ENCODE peak calls at places on chromosome 13, in eight cellular contexts. One of them, this sample, is unnamed.

GRCh38 chr13:47420012-47420411 is 523.2 kb upstream of the HTR2A start:
- DNase-seq in body of pancreas: no peak
- DNase-seq in mesothelial cell of epicardium: no peak
- DNase-seq in heart right ventricle: no peak
- DNase-seq in transverse colon: no peak
- DNase-seq in CD4-positive, alpha-beta T cell: no peak
- DNase-seq in astrocyte of the spinal cord: no peak
- DNase-seq in suprapubic skin: no peak
- DNase-seq in this sample: no peak

GRCh38 chr13:41970918-41971317 is 10.0 kb upstream of the VWA8 start:
- DNase-seq in body of pancreas: no peak
- DNase-seq in mesothelial cell of epicardium: no peak
- DNase-seq in heart right ventricle: no peak
- DNase-seq in transverse colon: no peak
- DNase-seq in CD4-positive, alpha-beta T cell: no peak
- DNase-seq in astrocyte of the spinal cord: no peak
- DNase-seq in suprapubic skin: no peak
- DNase-seq in this sample: no peak

GRCh38 chr13:75418997-75419396 is 63.0 kb downstream of the TBC1D4 start:
- DNase-seq in body of pancreas: no peak
- DNase-seq in mesothelial cell of epicardium: no peak
- DNase-seq in heart right ventricle: no peak
- DNase-seq in transverse colon: no peak
- DNase-seq in CD4-positive, alpha-beta T cell: no peak
- DNase-seq in astrocyte of the spinal cord: no peak
- DNase-seq in suprapubic skin: no peak
- DNase-seq in this sample: no peak

GRCh38 chr13:33931397-33931987 is 113.5 kb downstream of the RFC3 start:
- DNase-seq in body of pancreas: no peak
- DNase-seq in mesothelial cell of epicardium: no peak
- DNase-seq in heart right ventricle: peak
- DNase-seq in transverse colon: no peak
- DNase-seq in CD4-positive, alpha-beta T cell: no peak
- DNase-seq in astrocyte of the spinal cord: peak
- DNase-seq in suprapubic skin: no peak
- DNase-seq in this sample: no peak

GRCh38 chr13:45369116-45369515 is 28.1 kb upstream of the TPT1 start:
- DNase-seq in body of pancreas: no peak
- DNase-seq in mesothelial cell of epicardium: no peak
- DNase-seq in heart right ventricle: no peak
- DNase-seq in transverse colon: no peak
- DNase-seq in CD4-positive, alpha-beta T cell: no peak
- DNase-seq in astrocyte of the spinal cord: no peak
- DNase-seq in suprapubic skin: no peak
- DNase-seq in this sample: no peak

GRCh38 chr13:45626731-45627374 is 11.3 kb upstream of the ERICH6B start:
- DNase-seq in body of pancreas: no peak
- DNase-seq in mesothelial cell of epicardium: no peak
- DNase-seq in heart right ventricle: no peak
- DNase-seq in transverse colon: no peak
- DNase-seq in CD4-positive, alpha-beta T cell: no peak
- DNase-seq in astrocyte of the spinal cord: peak
- DNase-seq in suprapubic skin: no peak
- DNase-seq in this sample: no peak

GRCh38 chr13:40342461-40342860 is 324.0 kb downstream of the FOXO1 start:
- DNase-seq in body of pancreas: no peak
- DNase-seq in mesothelial cell of epicardium: no peak
- DNase-seq in heart right ventricle: no peak
- DNase-seq in transverse colon: no peak
- DNase-seq in CD4-positive, alpha-beta T cell: no peak
- DNase-seq in astrocyte of the spinal cord: no peak
- DNase-seq in suprapubic skin: no peak
- DNase-seq in this sample: no peak

GRCh38 chr13:89363144-89363543 is 1692.0 kb downstream of the SLITRK5 start:
- DNase-seq in body of pancreas: no peak
- DNase-seq in mesothelial cell of epicardium: no peak
- DNase-seq in heart right ventricle: no peak
- DNase-seq in transverse colon: no peak
- DNase-seq in CD4-positive, alpha-beta T cell: no peak
- DNase-seq in astrocyte of the spinal cord: no peak
- DNase-seq in suprapubic skin: no peak
- DNase-seq in this sample: no peak

GRCh38 chr13:98270819-98271218 is 93.8 kb upstream of the RNF113B start:
- DNase-seq in body of pancreas: no peak
- DNase-seq in mesothelial cell of epicardium: no peak
- DNase-seq in heart right ventricle: no peak
- DNase-seq in transverse colon: no peak
- DNase-seq in CD4-positive, alpha-beta T cell: no peak
- DNase-seq in astrocyte of the spinal cord: no peak
- DNase-seq in suprapubic skin: no peak
- DNase-seq in this sample: no peak

GRCh38 chr13:21967871-21968270 is 297.0 kb downstream of the FGF9 start:
- DNase-seq in body of pancreas: no peak
- DNase-seq in mesothelial cell of epicardium: no peak
- DNase-seq in heart right ventricle: no peak
- DNase-seq in transverse colon: no peak
- DNase-seq in CD4-positive, alpha-beta T cell: no peak
- DNase-seq in astrocyte of the spinal cord: no peak
- DNase-seq in suprapubic skin: no peak
- DNase-seq in this sample: no peak

GRCh38 chr13:59823495-59823894 is 340.2 kb downstream of the DIAPH3 start:
- DNase-seq in body of pancreas: no peak
- DNase-seq in mesothelial cell of epicardium: no peak
- DNase-seq in heart right ventricle: no peak
- DNase-seq in transverse colon: no peak
- DNase-seq in CD4-positive, alpha-beta T cell: no peak
- DNase-seq in astrocyte of the spinal cord: peak
- DNase-seq in suprapubic skin: no peak
- DNase-seq in this sample: no peak

GRCh38 chr13:99935772-99936171 is 35.8 kb downstream of the ZIC5 start:
- DNase-seq in body of pancreas: no peak
- DNase-seq in mesothelial cell of epicardium: no peak
- DNase-seq in heart right ventricle: no peak
- DNase-seq in transverse colon: no peak
- DNase-seq in CD4-positive, alpha-beta T cell: no peak
- DNase-seq in astrocyte of the spinal cord: no peak
- DNase-seq in suprapubic skin: no peak
- DNase-seq in this sample: no peak

GRCh38 chr13:21556051-21556450 is 47.9 kb downstream of the MICU2 start:
- DNase-seq in body of pancreas: no peak
- DNase-seq in mesothelial cell of epicardium: no peak
- DNase-seq in heart right ventricle: no peak
- DNase-seq in transverse colon: no peak
- DNase-seq in CD4-positive, alpha-beta T cell: no peak
- DNase-seq in astrocyte of the spinal cord: no peak
- DNase-seq in suprapubic skin: no peak
- DNase-seq in this sample: no peak

GRCh38 chr13:23160241-23161175 is 20.3 kb upstream of the SGCG start:
- DNase-seq in body of pancreas: no peak
- DNase-seq in mesothelial cell of epicardium: peak
- DNase-seq in heart right ventricle: no peak
- DNase-seq in transverse colon: no peak
- DNase-seq in CD4-positive, alpha-beta T cell: no peak
- DNase-seq in astrocyte of the spinal cord: no peak
- DNase-seq in suprapubic skin: no peak
- DNase-seq in this sample: no peak

GRCh38 chr13:90105276-90105675 is 1242.2 kb upstream of the MIR17HG start:
- DNase-seq in body of pancreas: no peak
- DNase-seq in mesothelial cell of epicardium: no peak
- DNase-seq in heart right ventricle: no peak
- DNase-seq in transverse colon: no peak
- DNase-seq in CD4-positive, alpha-beta T cell: no peak
- DNase-seq in astrocyte of the spinal cord: peak
- DNase-seq in suprapubic skin: no peak
- DNase-seq in this sample: no peak

GRCh38 chr13:105929486-105929885 is 606.0 kb downstream of the EFNB2 start:
- DNase-seq in body of pancreas: no peak
- DNase-seq in mesothelial cell of epicardium: no peak
- DNase-seq in heart right ventricle: no peak
- DNase-seq in transverse colon: no peak
- DNase-seq in CD4-positive, alpha-beta T cell: no peak
- DNase-seq in astrocyte of the spinal cord: no peak
- DNase-seq in suprapubic skin: no peak
- DNase-seq in this sample: no peak

GRCh38 chr13:40060318-40061007 is 405.0 kb downstream of the COG6 start:
- DNase-seq in body of pancreas: peak
- DNase-seq in mesothelial cell of epicardium: no peak
- DNase-seq in heart right ventricle: no peak
- DNase-seq in transverse colon: no peak
- DNase-seq in CD4-positive, alpha-beta T cell: no peak
- DNase-seq in astrocyte of the spinal cord: peak
- DNase-seq in suprapubic skin: peak
- DNase-seq in this sample: no peak

GRCh38 chr13:25973576-25973975 is 78.2 kb downstream of the SHISA2 start:
- DNase-seq in body of pancreas: no peak
- DNase-seq in mesothelial cell of epicardium: no peak
- DNase-seq in heart right ventricle: no peak
- DNase-seq in transverse colon: no peak
- DNase-seq in CD4-positive, alpha-beta T cell: peak
- DNase-seq in astrocyte of the spinal cord: no peak
- DNase-seq in suprapubic skin: no peak
- DNase-seq in this sample: no peak

GRCh38 chr13:102235689-102236088 is 166.2 kb downstream of the FGF14 start:
- DNase-seq in body of pancreas: no peak
- DNase-seq in mesothelial cell of epicardium: no peak
- DNase-seq in heart right ventricle: no peak
- DNase-seq in transverse colon: no peak
- DNase-seq in CD4-positive, alpha-beta T cell: no peak
- DNase-seq in astrocyte of the spinal cord: no peak
- DNase-seq in suprapubic skin: no peak
- DNase-seq in this sample: no peak
- TF ChIP-seq CTCF in body of pancreas: no peak
- TF ChIP-seq CTCF in mesothelial cell of epicardium: no peak
- TF ChIP-seq CTCF in heart right ventricle: no peak
- TF ChIP-seq CTCF in transverse colon: no peak
- TF ChIP-seq CTCF in CD4-positive, alpha-beta T cell: no peak
- TF ChIP-seq CTCF in astrocyte of the spinal cord: no peak
- TF ChIP-seq CTCF in suprapubic skin: no peak
- TF ChIP-seq CTCF in this sample: no peak

GRCh38 chr13:67223024-67223423 is 7.1 kb downstream of the PCDH9 start:
- DNase-seq in body of pancreas: no peak
- DNase-seq in mesothelial cell of epicardium: no peak
- DNase-seq in heart right ventricle: no peak
- DNase-seq in transverse colon: no peak
- DNase-seq in CD4-positive, alpha-beta T cell: no peak
- DNase-seq in astrocyte of the spinal cord: peak
- DNase-seq in suprapubic skin: no peak
- DNase-seq in this sample: no peak

GRCh38 chr13:67225252-67226159 is 4.6 kb downstream of the PCDH9 start:
- DNase-seq in body of pancreas: no peak
- DNase-seq in mesothelial cell of epicardium: no peak
- DNase-seq in heart right ventricle: no peak
- DNase-seq in transverse colon: no peak
- DNase-seq in CD4-positive, alpha-beta T cell: no peak
- DNase-seq in astrocyte of the spinal cord: no peak
- DNase-seq in suprapubic skin: no peak
- DNase-seq in this sample: no peak

GRCh38 chr13:67223742-67224141 is 6.4 kb downstream of the PCDH9 start:
- DNase-seq in body of pancreas: no peak
- DNase-seq in mesothelial cell of epicardium: no peak
- DNase-seq in heart right ventricle: no peak
- DNase-seq in transverse colon: no peak
- DNase-seq in CD4-positive, alpha-beta T cell: no peak
- DNase-seq in astrocyte of the spinal cord: no peak
- DNase-seq in suprapubic skin: no peak
- DNase-seq in this sample: no peak

GRCh38 chr13:67226686-67227085 is 3.5 kb downstream of the PCDH9 start:
- DNase-seq in body of pancreas: no peak
- DNase-seq in mesothelial cell of epicardium: no peak
- DNase-seq in heart right ventricle: no peak
- DNase-seq in transverse colon: no peak
- DNase-seq in CD4-positive, alpha-beta T cell: no peak
- DNase-seq in astrocyte of the spinal cord: no peak
- DNase-seq in suprapubic skin: no peak
- DNase-seq in this sample: no peak

DNA sequence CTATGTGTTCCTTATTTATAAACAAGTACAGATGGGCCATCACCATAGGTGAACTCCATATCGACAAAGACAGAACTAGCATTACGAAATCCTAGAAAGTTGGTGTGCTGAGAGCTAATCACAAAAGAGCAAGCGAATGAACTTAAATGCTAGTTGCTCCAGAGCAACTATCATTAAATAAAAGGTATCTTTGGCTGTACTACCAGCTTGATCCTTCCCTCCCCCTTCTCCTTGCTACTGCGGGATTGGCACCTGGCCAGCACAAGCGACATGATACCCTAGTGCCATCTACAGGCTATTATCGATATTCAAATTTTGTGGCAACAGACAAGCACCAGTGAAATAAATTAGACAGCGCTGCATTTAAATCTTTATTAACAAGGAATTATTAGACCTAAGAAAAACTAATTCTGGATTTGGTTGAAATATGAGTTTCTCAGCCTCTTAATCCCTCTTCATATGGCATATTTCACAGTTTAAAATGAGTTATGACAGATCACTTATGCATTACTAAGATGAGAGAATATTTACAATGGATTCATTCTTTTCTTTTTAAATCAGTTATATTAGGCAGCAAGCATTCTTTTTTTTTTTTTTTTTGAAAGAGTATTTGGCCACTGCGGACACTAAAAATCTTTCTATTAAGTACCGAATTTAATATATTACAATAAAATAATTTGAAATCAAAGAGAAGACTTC is 5.8 kb downstream of the PCDH9 start:
- DNase-seq in body of pancreas: peak
- DNase-seq in mesothelial cell of epicardium: peak
- DNase-seq in heart right ventricle: peak
- DNase-seq in transverse colon: peak
- DNase-seq in CD4-positive, alpha-beta T cell: no peak
- DNase-seq in astrocyte of the spinal cord: peak
- DNase-seq in suprapubic skin: peak
- DNase-seq in this sample: peak
- TF ChIP-seq CTCF in body of pancreas: peak
- TF ChIP-seq CTCF in mesothelial cell of epicardium: peak
- TF ChIP-seq CTCF in heart right ventricle: peak
- TF ChIP-seq CTCF in transverse colon: peak
- TF ChIP-seq CTCF in CD4-positive, alpha-beta T cell: peak
- TF ChIP-seq CTCF in astrocyte of the spinal cord: peak
- TF ChIP-seq CTCF in suprapubic skin: peak
- TF ChIP-seq CTCF in this sample: peak

DNA sequence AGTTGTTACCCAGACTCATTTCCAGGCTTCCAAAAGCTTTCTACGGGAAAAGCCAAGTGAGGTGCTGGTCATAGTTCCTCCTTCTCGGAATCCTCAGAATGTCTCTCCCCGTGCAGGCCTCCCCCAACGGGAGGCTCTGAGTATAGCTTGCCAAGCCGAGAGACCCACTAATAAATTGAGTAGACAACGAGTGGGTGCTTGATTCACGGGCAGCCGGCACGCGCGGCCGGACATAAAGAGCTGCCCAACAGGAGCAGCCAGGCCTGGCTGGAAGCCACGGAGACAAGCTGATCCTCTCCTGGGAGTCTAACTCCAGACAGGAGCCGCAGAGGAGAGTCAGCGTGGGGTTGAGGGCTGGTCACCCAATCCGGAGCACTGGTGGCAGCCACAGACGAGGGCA is 43.4 kb upstream of the MEDAG start:
- DNase-seq in body of pancreas: peak
- DNase-seq in mesothelial cell of epicardium: no peak
- DNase-seq in heart right ventricle: no peak
- DNase-seq in transverse colon: peak
- DNase-seq in CD4-positive, alpha-beta T cell: no peak
- DNase-seq in astrocyte of the spinal cord: peak
- DNase-seq in suprapubic skin: no peak
- DNase-seq in this sample: no peak
- TF ChIP-seq CTCF in body of pancreas: no peak
- TF ChIP-seq CTCF in mesothelial cell of epicardium: no peak
- TF ChIP-seq CTCF in heart right ventricle: no peak
- TF ChIP-seq CTCF in transverse colon: no peak
- TF ChIP-seq CTCF in CD4-positive, alpha-beta T cell: no peak
- TF ChIP-seq CTCF in astrocyte of the spinal cord: no peak
- TF ChIP-seq CTCF in suprapubic skin: no peak
- TF ChIP-seq CTCF in this sample: no peak

GRCh38 chr13:102091231-102091630 is 310.6 kb downstream of the FGF14 start:
- DNase-seq in body of pancreas: no peak
- DNase-seq in mesothelial cell of epicardium: no peak
- DNase-seq in heart right ventricle: no peak
- DNase-seq in transverse colon: no peak
- DNase-seq in CD4-positive, alpha-beta T cell: no peak
- DNase-seq in astrocyte of the spinal cord: peak
- DNase-seq in suprapubic skin: no peak
- DNase-seq in this sample: no peak
- TF ChIP-seq CTCF in body of pancreas: no peak
- TF ChIP-seq CTCF in mesothelial cell of epicardium: no peak
- TF ChIP-seq CTCF in heart right ventricle: peak
- TF ChIP-seq CTCF in transverse colon: peak
- TF ChIP-seq CTCF in CD4-positive, alpha-beta T cell: no peak
- TF ChIP-seq CTCF in astrocyte of the spinal cord: peak
- TF ChIP-seq CTCF in suprapubic skin: no peak
- TF ChIP-seq CTCF in this sample: peak